ENCODE peak calls at places on chromosome 1, in six cellular contexts. E, C, Z, U, S and B are unnamed samples.

GRCh38 chr1:175373786-175374623 is 181.4 kb upstream of the KIAA0040 start:
- DNase-seq in U (no peak), C (no peak), E (peak; percentile 72), Z (no peak), S (peak; percentile 18), B (peak; percentile 69)

GRCh38 chr1:9194024-9194423 is 40.5 kb upstream of the H6PD start:
- DNase-seq in U (no peak), C (no peak), Z (no peak), S (no peak), E (no peak), B (no peak)

GRCh38 chr1:118294817-118295486 is 109.9 kb upstream of the SPAG17 start:
- DNase-seq in Z (no peak), E (no peak), S (no peak), C (no peak), U (no peak), B (no peak)

GRCh38 chr1:33740040-33740745 is 123.7 kb upstream of the HMGB4 start:
- DNase-seq in Z (no peak), U (no peak), S (no peak), E (no peak), C (no peak), B (no peak)

GRCh38 chr1:223144914-223145313 is 1.9 kb upstream of the TLR5 start:
- DNase-seq in E (no peak), Z (no peak), C (no peak), S (no peak), U (no peak), B (no peak)

GRCh38 chr1:166874464-166874863 is 1.6 kb downstream of the TADA1 start:
- DNase-seq in S (no peak), C (no peak), U (no peak), E (peak; percentile 38), Z (no peak), B (no peak)

GRCh38 chr1:15115542-15116330 is 37.8 kb upstream of the TMEM51 start:
- DNase-seq in E (no peak), Z (no peak), U (no peak), C (no peak), S (no peak), B (no peak)

GRCh38 chr1:3079381-3080093 is 10.5 kb downstream of the PRDM16 start:
- DNase-seq in U (no peak), Z (no peak), S (no peak), E (no peak), C (no peak), B (no peak)

GRCh38 chr1:78603206-78603605 is 17.0 kb upstream of the IFI44L start:
- DNase-seq in S (no peak), Z (no peak), C (no peak), E (no peak), U (no peak), B (no peak)

GRCh38 chr1:244964112-244964971 is 100.0 kb upstream of the HNRNPU start:
- DNase-seq in E (no peak), Z (no peak), S (peak; percentile 34), C (no peak), U (no peak), B (no peak)

GRCh38 chr1:193185861-193186714 is at the start of gene B3GALT2:
- DNase-seq in U (no peak), Z (no peak), S (no peak), E (no peak), C (no peak), B (peak; percentile 8)

GRCh38 chr1:161020573-161021167 is at the start of gene F11R:
- DNase-seq in Z (no peak), E (peak; percentile 94), S (no peak), U (no peak), C (no peak), B (peak; percentile 19)

GRCh38 chr1:1344672-1345361 is 4.4 kb downstream of the DVL1 start:
- DNase-seq in S (no peak), Z (no peak), C (no peak), E (peak; percentile 61), U (no peak), B (no peak)

GRCh38 chr1:32813941-32814739 is 3.0 kb downstream of the YARS1 start:
- DNase-seq in Z (no peak), U (no peak), S (no peak), E (no peak), C (no peak), B (no peak)

GRCh38 chr1:62875676-62876075 is 91.7 kb downstream of the ATG4C start:
- DNase-seq in Z (no peak), U (no peak), C (no peak), E (no peak), S (no peak), B (no peak)

GRCh38 chr1:182786223-182787001 is 3.2 kb upstream of the NPL start:
- DNase-seq in U (no peak), E (peak; percentile 67), Z (no peak), C (peak; percentile 77), S (no peak), B (peak; percentile 67)

GRCh38 chr1:223771814-223772770 is 59.8 kb downstream of the CAPN2 start:
- DNase-seq in E (peak; percentile 95), C (no peak), U (no peak), Z (no peak), S (no peak), B (no peak)

GRCh38 chr1:197692965-197693364 is 82.3 kb downstream of the DENND1B start:
- DNase-seq in S (no peak), U (no peak), C (no peak), E (no peak), Z (no peak), B (no peak)

DNA sequence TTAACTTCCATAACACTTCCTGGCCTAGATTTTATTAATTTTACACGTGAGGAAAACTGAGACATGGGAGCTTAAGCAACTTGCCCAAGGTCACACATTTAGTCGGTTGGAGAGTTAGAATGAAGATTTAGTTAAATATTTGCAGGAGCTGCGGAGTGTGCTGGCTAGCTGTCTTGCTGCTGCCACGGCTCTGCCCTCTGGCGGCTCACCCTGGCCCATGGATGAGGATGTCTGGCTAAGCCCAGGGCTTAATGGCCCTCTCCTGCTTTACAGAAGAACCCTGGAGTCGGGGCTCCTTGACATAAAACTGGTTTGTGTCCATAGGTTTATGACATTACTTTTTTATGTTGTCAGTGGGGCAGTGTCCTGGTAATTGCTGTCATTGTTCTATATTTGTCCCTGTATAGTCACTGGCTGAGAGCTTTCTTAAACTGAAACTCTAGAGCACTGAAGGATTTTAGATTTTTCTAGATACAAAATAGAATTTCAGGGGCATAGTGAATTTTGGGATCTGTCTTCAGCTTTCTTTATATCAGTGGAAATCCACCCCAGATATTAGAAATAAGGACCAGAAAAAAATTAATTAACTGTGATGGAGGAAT is 88.9 kb upstream of the WLS start:
- DNase-seq in C (peak; percentile 83), Z (no peak), U (no peak), E (peak; percentile 35), S (no peak), B (peak; percentile 55)
- TF ChIP-seq CTCF in C (peak; percentile 73), Z (no peak), U (no peak), E (peak; percentile 56), S (no peak), B (peak; percentile 79)

DNA sequence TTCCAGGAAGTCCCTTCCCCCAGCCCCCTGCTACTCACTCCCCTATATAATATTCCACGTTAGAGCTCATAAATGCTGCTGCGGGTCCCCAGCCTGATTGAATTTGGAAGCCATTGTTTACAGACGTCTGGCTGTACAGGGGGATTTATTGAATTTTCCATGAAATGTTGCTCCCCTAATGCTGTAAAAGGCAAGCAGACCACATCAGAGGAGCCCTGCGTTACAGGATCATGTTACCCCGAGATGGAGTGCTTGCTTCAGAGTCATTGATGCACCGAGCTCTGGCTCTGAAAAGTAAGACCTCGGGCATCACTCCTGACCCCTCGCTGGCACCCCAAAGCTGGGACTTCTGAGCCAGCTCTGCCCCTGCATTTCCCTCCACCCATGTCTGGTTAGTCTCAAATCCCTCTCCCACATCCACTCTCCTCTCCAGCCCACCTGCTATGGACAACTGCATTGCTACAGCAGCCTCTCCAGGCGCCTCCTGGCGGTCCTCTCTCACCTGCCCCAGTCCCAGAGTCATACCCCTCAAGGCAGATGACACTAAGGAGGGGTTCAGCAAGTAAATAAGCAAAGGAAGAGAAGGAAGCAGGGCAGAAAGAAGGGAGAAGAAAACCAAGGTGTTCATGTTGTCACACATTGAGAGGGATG is 127.8 kb downstream of the TMEM53 start:
- DNase-seq in Z (no peak), E (peak; percentile 61), S (no peak), C (no peak), U (no peak), B (no peak)
- TF ChIP-seq CTCF in Z (no peak), E (peak; percentile 66), S (no peak), C (no peak), U (no peak), B (no peak)

DNA sequence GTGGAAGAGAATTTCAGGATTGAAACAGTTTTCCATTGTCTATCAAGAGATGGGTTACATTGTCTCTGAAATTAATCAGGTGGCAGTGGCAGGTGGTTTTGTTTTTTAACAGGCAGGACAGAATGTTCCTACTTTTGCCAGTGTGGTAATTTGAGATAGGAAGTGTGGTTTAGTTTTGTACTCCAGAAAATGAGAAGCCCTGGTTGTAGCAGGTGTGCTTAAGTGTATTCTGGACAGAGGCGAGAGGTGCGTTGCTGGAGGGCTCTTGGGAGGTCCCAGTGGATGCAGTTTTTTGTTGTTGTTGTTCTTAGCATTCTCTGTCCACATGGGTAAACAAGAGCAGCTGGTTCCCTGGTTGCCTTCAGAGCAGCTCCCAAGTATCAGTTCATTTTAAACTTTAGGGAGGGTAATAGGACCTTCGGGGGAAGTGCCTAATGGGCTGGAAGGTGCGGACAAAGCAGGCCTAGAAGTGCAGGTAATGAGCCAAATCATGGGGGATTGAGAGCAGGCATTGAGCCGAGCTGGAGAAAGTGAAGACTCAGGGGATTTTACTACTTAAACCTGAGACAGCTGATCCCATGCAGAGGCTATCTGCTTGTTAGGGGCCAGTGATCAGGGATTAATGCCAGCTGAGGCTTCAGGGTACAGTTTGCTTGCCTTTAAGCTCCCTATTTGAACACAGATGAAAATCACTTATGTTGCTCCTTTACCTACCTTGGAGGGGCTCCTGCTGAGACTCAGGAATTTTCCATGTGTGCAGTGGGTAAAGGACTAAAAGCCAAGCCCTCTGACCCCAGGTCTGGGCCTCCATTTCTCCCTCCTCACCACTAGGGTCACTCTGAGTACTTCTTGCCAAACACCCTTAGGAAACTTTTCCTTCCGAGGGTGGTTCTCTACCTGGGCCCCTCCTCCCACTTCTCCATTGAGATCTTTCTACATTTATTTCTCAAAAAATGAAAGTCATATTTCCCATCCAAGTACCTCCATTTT is 6.1 kb downstream of the PFKFB2 start:
- DNase-seq in Z (no peak), S (no peak), U (no peak), E (peak; percentile 43), C (no peak), B (no peak)
- TF ChIP-seq CTCF in Z (no peak), S (no peak), U (no peak), E (peak; percentile 20), C (no peak), B (peak; percentile 39)

DNA sequence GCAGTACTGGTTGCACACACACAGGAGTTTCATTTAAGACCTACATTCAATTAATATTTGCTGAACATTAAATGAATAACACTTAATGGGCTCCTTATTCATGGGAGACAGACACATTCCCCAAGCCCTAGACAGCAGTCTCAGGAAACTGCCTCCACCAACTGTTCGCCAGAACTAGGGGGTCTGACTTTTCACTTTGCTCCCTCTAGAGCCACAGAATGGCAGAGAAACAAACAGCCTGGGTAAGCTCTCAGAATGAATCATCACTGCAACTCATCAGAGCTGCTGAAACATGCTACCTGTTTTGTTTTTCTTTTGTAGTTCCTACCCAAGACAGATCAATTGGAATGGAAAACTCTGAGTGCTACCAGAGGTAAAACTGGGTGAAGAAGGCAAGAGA is 31.7 kb downstream of the ELK4 start:
- DNase-seq in U (no peak), S (no peak), C (no peak), Z (no peak), E (no peak), B (no peak)
- TF ChIP-seq CTCF in U (no peak), S (no peak), C (no peak), Z (no peak), E (no peak), B (no peak)

GRCh38 chr1:203676455-203676854 is 49.8 kb downstream of the ATP2B4 start:
- DNase-seq in E (no peak), S (no peak), U (no peak), Z (no peak), C (no peak), B (no peak)
- TF ChIP-seq CTCF in E (peak; percentile 10), S (no peak), U (no peak), Z (no peak), C (no peak), B (no peak)

GRCh38 chr1:53616927-53617326 is 122.0 kb downstream of the GLIS1 start:
- DNase-seq in S (no peak), Z (no peak), U (no peak), C (peak; percentile 52), E (no peak), B (no peak)
- TF ChIP-seq CTCF in S (no peak), Z (no peak), U (no peak), C (no peak), E (peak; percentile 29), B (no peak)